ENCODE peak calls at places on chromosome 2, in six cellular contexts. M is heart right ventricle, D is AG08396, V is hypothalamus, H is caudate nucleus, G is T follicular helper cell. T is an unnamed sample.

GRCh38 chr2:144659731-144660275 is 139.9 kb upstream of the ZEB2 start:
- DNase-seq in M (no peak), D (no peak), V (no peak), H (no peak), G (no peak), T (peak)

GRCh38 chr2:29174937-29175336 is 59.7 kb downstream of the CLIP4 start:
- DNase-seq in M (no peak), D (no peak), V (no peak), H (no peak), G (no peak), T (no peak)

GRCh38 chr2:203708846-203709815 is 2.7 kb downstream of the CD28 start:
- DNase-seq in M (no peak), D (no peak), V (no peak), H (no peak), G (no peak), T (no peak)

GRCh38 chr2:46434851-46435273 is 44.5 kb upstream of the TMEM247 start:
- DNase-seq in M (no peak), D (peak), V (no peak), H (no peak), G (no peak), T (no peak)

GRCh38 chr2:168821577-168821976 is 19.1 kb downstream of the NOSTRIN start:
- DNase-seq in M (no peak), D (no peak), V (no peak), H (no peak), G (no peak), T (no peak)

GRCh38 chr2:136310005-136310495 is 192.1 kb upstream of the CXCR4 start:
- DNase-seq in M (no peak), D (no peak), V (no peak), H (no peak), G (no peak), T (no peak)

GRCh38 chr2:74497777-74498499 is 1.5 kb downstream of the LBX2 start:
- DNase-seq in M (peak), D (no peak), V (no peak), H (no peak), G (no peak), T (no peak)

GRCh38 chr2:173141666-173142065 is 66.0 kb downstream of the MAP3K20 start:
- DNase-seq in M (no peak), D (no peak), V (no peak), H (no peak), G (no peak), T (no peak)

GRCh38 chr2:19187323-19188020 is 171.0 kb downstream of the OSR1 start:
- DNase-seq in M (no peak), D (peak), V (no peak), H (no peak), G (no peak), T (no peak)

GRCh38 chr2:195257979-195258378 is 399.0 kb upstream of the SLC39A10 start:
- DNase-seq in M (no peak), D (no peak), V (no peak), H (no peak), G (no peak), T (no peak)

GRCh38 chr2:22826658-22827165 is 558.3 kb upstream of the KLHL29 start:
- DNase-seq in M (no peak), D (no peak), V (no peak), H (no peak), G (no peak), T (no peak)

T was measured in SJSA1.